ENCODE peak calls at places on chromosomes 12 and 14, in four cellular contexts. B, D, L and E are unnamed samples.

GRCh38 chr12:26795899-26796298 is 37.1 kb downstream of the ITPR2 start:
- DNase-seq in B (peak), D (no peak), L (no peak), E (no peak)

GRCh38 chr14:21997300-21997699 is 323.7 kb upstream of the OR4E1 start:
- DNase-seq in B (no peak), D (no peak), L (peak), E (peak)

GRCh38 chr14:77579065-77579464 is 37.4 kb downstream of the SPTLC2 start:
- DNase-seq in B (no peak), D (no peak), L (no peak), E (no peak)

GRCh38 chr14:93880025-93880820 is 46.9 kb upstream of the FAM181A start:
- DNase-seq in B (no peak), D (no peak), L (no peak), E (no peak)

GRCh38 chr12:111429760-111430417 is 24.2 kb downstream of the SH2B3 start:
- DNase-seq in B (no peak), D (no peak), L (no peak), E (no peak)

GRCh38 chr12:71938728-71939385 is at the start of gene TPH2:
- DNase-seq in B (no peak), D (peak), L (peak), E (peak)

GRCh38 chr14:23398348-23398747 is 9.7 kb downstream of the MYH6 start:
- DNase-seq in B (peak), D (no peak), L (no peak), E (no peak)

GRCh38 chr12:101021911-101022388 is 188.1 kb downstream of the SLC5A8 start:
- DNase-seq in B (no peak), D (no peak), L (peak), E (peak)

GRCh38 chr12:9346866-9347327 is 138.7 kb upstream of the PZP start:
- DNase-seq in B (no peak), D (no peak), L (no peak), E (no peak)

GRCh38 chr12:117884161-117884560 is 84.6 kb downstream of the KSR2 start:
- DNase-seq in B (no peak), D (no peak), L (no peak), E (no peak)

GRCh38 chr12:114689075-114689994 is 5.4 kb upstream of the TBX3 start:
- DNase-seq in B (no peak), D (no peak), L (no peak), E (no peak)

GRCh38 chr12:46667547-46667946 is 158.2 kb downstream of the SLC38A4 start:
- DNase-seq in B (no peak), D (no peak), L (peak), E (no peak)

GRCh38 chr14:100692859-100693558 is 33.7 kb upstream of the DLK1 start:
- DNase-seq in B (peak), D (no peak), L (peak), E (peak)

GRCh38 chr12:26769611-26770010 is 63.4 kb downstream of the ITPR2 start:
- DNase-seq in B (no peak), D (no peak), L (no peak), E (no peak)

GRCh38 chr12:81492131-81492720 is 266.9 kb downstream of the PPFIA2 start:
- DNase-seq in B (no peak), D (no peak), L (no peak), E (no peak)

GRCh38 chr12:111313833-111314259 is 55.0 kb downstream of the PHETA1 start:
- DNase-seq in B (peak), D (no peak), L (peak), E (peak)

GRCh38 chr12:54526800-54527630 is 22.4 kb upstream of the PDE1B start:
- DNase-seq in B (peak), D (no peak), L (peak), E (peak)

GRCh38 chr14:101073598-101073965 is 170.1 kb upstream of the RTL1 start:
- DNase-seq in B (no peak), D (no peak), L (no peak), E (no peak)

GRCh38 chr12:92596388-92596787 is 106.4 kb upstream of the PLEKHG7 start:
- DNase-seq in B (no peak), D (no peak), L (peak), E (no peak)

GRCh38 chr12:117060927-117061300 is 38.3 kb downstream of the TESC start:
- DNase-seq in B (no peak), D (no peak), L (no peak), E (no peak)

GRCh38 chr12:63770375-63770774 is 9.3 kb upstream of the RXYLT1 start:
- DNase-seq in B (no peak), D (no peak), L (no peak), E (no peak)